ENCODE peak calls at places on chromosomes 1 and 21, in eight cellular contexts. X is H9; I is activated T-cell treated with anti-CD3 and anti-CD28 coated beads, Interleukin-2, amount 50 U/mL, for 72 hours; L is iris pigment epithelial cell; G is stimulated activated CD8-positive, alpha-beta memory T cell treated with anti-CD3 and anti-CD28 coated beads, Interleukin-15, amount 100 ng/mL, for 1 hour; O is neural progenitor cell; R is NAMALWA; M is nephron progenitor cell. T is an unnamed sample.

GRCh38 chr1:53237638-53238037 is 680 bp downstream of the MAGOH start:
- DNase-seq in X (no peak), I (no peak), L (no peak), G (no peak), O (peak; percentile 8), R (peak; percentile 19), M (no peak), T (peak; percentile 7)

GRCh38 chr1:4726620-4727341 is 72.4 kb downstream of the AJAP1 start:
- DNase-seq in X (no peak), I (no peak), L (no peak), G (no peak), O (no peak), R (no peak), M (peak; percentile 29), T (no peak)

GRCh38 chr21:36749935-36750578 is 51.1 kb downstream of the SIM2 start:
- DNase-seq in X (peak; percentile 87), I (no peak), L (peak; percentile 67), G (no peak), O (peak; percentile 96), R (peak; percentile 6), M (peak; percentile 40), T (no peak)

GRCh38 chr1:230113605-230114241 is 46.7 kb downstream of the GALNT2 start:
- DNase-seq in X (no peak), I (no peak), L (peak; percentile 97), G (no peak), O (no peak), R (no peak), M (no peak), T (no peak)

GRCh38 chr1:18885311-18886002 is 16.9 kb downstream of the ALDH4A1 start:
- DNase-seq in X (no peak), I (no peak), L (no peak), G (no peak), O (no peak), R (no peak), M (no peak), T (no peak)

GRCh38 chr21:37503848-37504467 is 137.4 kb downstream of the DYRK1A start:
- DNase-seq in X (no peak), I (peak; percentile 19), L (peak; percentile 92), G (no peak), O (peak; percentile 8), R (no peak), M (no peak), T (no peak)

GRCh38 chr1:84253891-84254290 is 47.6 kb upstream of the SAMD13 start:
- DNase-seq in X (no peak), I (no peak), L (peak; percentile 93), G (no peak), O (no peak), R (no peak), M (no peak), T (no peak)

GRCh38 chr1:232728507-232729263 is 76.5 kb upstream of the MAP10 start:
- DNase-seq in X (no peak), I (no peak), L (no peak), G (no peak), O (no peak), R (no peak), M (no peak), T (no peak)

GRCh38 chr1:162892916-162893714 is 32.1 kb upstream of the CCDC190 start:
- DNase-seq in X (no peak), I (no peak), L (peak; percentile 84), G (no peak), O (peak; percentile 21), R (no peak), M (no peak), T (peak; percentile 25)

GRCh38 chr1:229596961-229597699 is 28.8 kb downstream of the TAF5L start:
- DNase-seq in X (no peak), I (no peak), L (peak; percentile 76), G (no peak), O (no peak), R (no peak), M (no peak), T (no peak)

GRCh38 chr1:111030590-111030989 is 66.9 kb upstream of the LRIF1 start:
- DNase-seq in X (peak; percentile 59), I (peak; percentile 68), L (peak; percentile 68), G (peak; percentile 20), O (peak; percentile 74), R (peak; percentile 89), M (peak; percentile 33), T (peak; percentile 68)

GRCh38 chr1:73194965-73195364 is 912.6 kb upstream of the NEGR1 start:
- DNase-seq in X (no peak), I (no peak), L (no peak), G (no peak), O (no peak), R (no peak), M (no peak), T (no peak)

GRCh38 chr1:167057297-167057688 is 32.9 kb downstream of the GPA33 start:
- DNase-seq in X (peak; percentile 70), I (peak; percentile 44), L (peak; percentile 27), G (no peak), O (peak; percentile 82), R (peak; percentile 86), M (peak; percentile 46), T (peak; percentile 82)

GRCh38 chr1:15155760-15156743 is 2.5 kb downstream of the TMEM51 start:
- DNase-seq in X (no peak), I (no peak), L (no peak), G (no peak), O (no peak), R (no peak), M (no peak), T (no peak)

GRCh38 chr1:205488074-205488723 is 16.3 kb upstream of the CDK18 start:
- DNase-seq in X (peak; percentile 78), I (peak; percentile 62), L (peak; percentile 47), G (no peak), O (peak; percentile 89), R (peak; percentile 85), M (peak; percentile 66), T (peak; percentile 70)

GRCh38 chr1:30670195-30671060 is 53.0 kb downstream of the MATN1 start:
- DNase-seq in X (no peak), I (no peak), L (peak; percentile 22), G (no peak), O (no peak), R (no peak), M (no peak), T (no peak)

GRCh38 chr1:199720496-199720895 is 307.0 kb upstream of the NR5A2 start:
- DNase-seq in X (no peak), I (no peak), L (no peak), G (no peak), O (no peak), R (no peak), M (no peak), T (no peak)

GRCh38 chr1:108708726-108709660 is 3.7 kb upstream of the FNDC7 start:
- DNase-seq in X (peak; percentile 75), I (peak; percentile 71), L (no peak), G (peak; percentile 46), O (peak; percentile 42), R (peak; percentile 71), M (no peak), T (peak; percentile 58)

GRCh38 chr1:9111957-9112356 is 16.9 kb downstream of the GPR157 start:
- DNase-seq in X (no peak), I (peak; percentile 35), L (no peak), G (no peak), O (no peak), R (no peak), M (no peak), T (no peak)

GRCh38 chr1:87718241-87718950 is 389.7 kb downstream of the LMO4 start:
- DNase-seq in X (no peak), I (no peak), L (no peak), G (no peak), O (no peak), R (no peak), M (no peak), T (no peak)

GRCh38 chr21:17925000-17925610 is 105.9 kb upstream of the C21orf91 start:
- DNase-seq in X (peak; percentile 61), I (peak; percentile 53), L (peak; percentile 46), G (peak; percentile 7), O (peak; percentile 83), R (peak; percentile 81), M (peak; percentile 56), T (peak; percentile 63)

GRCh38 chr1:60431593-60431992 is 358.0 kb upstream of the C1orf87 start:
- DNase-seq in X (no peak), I (no peak), L (peak; percentile 53), G (no peak), O (no peak), R (no peak), M (no peak), T (no peak)

GRCh38 chr1:12486401-12487005 is 131.5 kb downstream of the DHRS3 start:
- DNase-seq in X (no peak), I (no peak), L (peak; percentile 84), G (no peak), O (no peak), R (no peak), M (no peak), T (no peak)

GRCh38 chr1:20552728-20553571 is 577 bp downstream of the FAM43B start:
- DNase-seq in X (peak; percentile 51), I (no peak), L (peak; percentile 49), G (no peak), O (peak; percentile 85), R (no peak), M (peak; percentile 38), T (no peak)

GRCh38 chr1:110185181-110185580 is 24.9 kb upstream of the KCNC4 start:
- DNase-seq in X (no peak), I (no peak), L (no peak), G (no peak), O (no peak), R (no peak), M (no peak), T (no peak)

GRCh38 chr1:27007909-27008582 is 4.6 kb downstream of the TENT5B start:
- DNase-seq in X (peak; percentile 89), I (no peak), L (no peak), G (no peak), O (no peak), R (no peak), M (no peak), T (no peak)

GRCh38 chr1:223258751-223259177 is 105.2 kb downstream of the SUSD4 start:
- DNase-seq in X (no peak), I (no peak), L (peak; percentile 55), G (no peak), O (no peak), R (no peak), M (no peak), T (no peak)

GRCh38 chr1:235024706-235025421 is 103.8 kb downstream of the TOMM20 start:
- DNase-seq in X (no peak), I (no peak), L (no peak), G (no peak), O (no peak), R (no peak), M (no peak), T (no peak)

GRCh38 chr1:2987773-2988172 is 33.5 kb upstream of the ACTRT2 start:
- DNase-seq in X (no peak), I (no peak), L (no peak), G (no peak), O (no peak), R (no peak), M (no peak), T (no peak)

GRCh38 chr1:204647114-204647804 is 38.3 kb downstream of the LRRN2 start:
- DNase-seq in X (peak; percentile 65), I (peak; percentile 13), L (peak; percentile 80), G (no peak), O (peak; percentile 70), R (peak; percentile 26), M (peak; percentile 40), T (peak; percentile 41)

GRCh38 chr1:57831624-57832023 is 407.8 kb upstream of the DAB1 start:
- DNase-seq in X (no peak), I (no peak), L (peak; percentile 39), G (no peak), O (no peak), R (no peak), M (no peak), T (no peak)

GRCh38 chr1:241672301-241672700 is 20.2 kb downstream of the WDR64 start:
- DNase-seq in X (no peak), I (no peak), L (no peak), G (no peak), O (no peak), R (no peak), M (no peak), T (no peak)

GRCh38 chr1:170377440-170377839 is 154.5 kb upstream of the GORAB start:
- DNase-seq in X (no peak), I (no peak), L (no peak), G (no peak), O (no peak), R (no peak), M (no peak), T (no peak)

GRCh38 chr1:225617956-225618355 is 35.0 kb downstream of the ENAH start:
- DNase-seq in X (no peak), I (no peak), L (no peak), G (no peak), O (no peak), R (no peak), M (no peak), T (no peak)

T was measured in KBM-7.